ENCODE peak calls at places on chromosome 20, in nine cellular contexts. S is DMS 273 treated with DMSO at 0.1 percent for 48 hours; J is NCI-H1694; E is stimulated activated CD4-positive, alpha-beta T cell treated with anti-CD3 and anti-CD28 coated beads, TNF-alpha, amount 100 ng/mL, for 24 hours; N is fibroblast of lung; R is C1 segment of cervical spinal cord; X is caudate nucleus; F is WTC11; Y is ACHN. M is an unnamed sample.

GRCh38 chr20:45301824-45302251 is 4.8 kb upstream of the RBPJL start:
- DNase-seq in S (no peak), J (no peak), E (no peak), Y (no peak), R (no peak), F (no peak), X (no peak), N (no peak), M (no peak)

GRCh38 chr20:64256282-64256947 is 867 bp downstream of the PCMTD2 start:
- DNase-seq in Y (no peak), R (no peak), N (peak; percentile 12), F (no peak), E (no peak), S (no peak), X (no peak), J (no peak), M (no peak)

GRCh38 chr20:39110819-39111136 is 148.6 kb downstream of the DHX35 start:
- DNase-seq in N (no peak), E (no peak), S (no peak), R (no peak), J (no peak), X (no peak), Y (no peak), F (no peak), M (no peak)

GRCh38 chr20:49572857-49573256 is 4.9 kb upstream of the PTGIS start:
- DNase-seq in X (no peak), E (no peak), F (no peak), Y (no peak), R (no peak), N (no peak), S (no peak), J (no peak), M (no peak)

GRCh38 chr20:46243707-46244628 is 64.3 kb downstream of the CDH22 start:
- DNase-seq in R (no peak), X (no peak), F (no peak), J (peak; percentile 23), Y (peak; percentile 1), E (no peak), N (no peak), S (no peak), M (no peak)

GRCh38 chr20:57450419-57450818 is 59.2 kb downstream of the RBM38 start:
- DNase-seq in F (no peak), R (no peak), N (no peak), Y (no peak), X (no peak), S (no peak), E (no peak), J (no peak), M (no peak)

GRCh38 chr20:57654998-57655811 is 35.0 kb upstream of the ZBP1 start:
- DNase-seq in F (peak; percentile 52), J (no peak), Y (no peak), E (no peak), X (no peak), R (no peak), S (no peak), N (no peak), M (no peak)

GRCh38 chr20:62376112-62377063 is 9.3 kb upstream of the LAMA5 start:
- DNase-seq in J (peak; percentile 30), S (no peak), N (peak; percentile 52), X (no peak), E (no peak), Y (no peak), R (no peak), F (peak; percentile 82), M (no peak)

GRCh38 chr20:23455641-23456040 is 3.0 kb upstream of the CST11 start:
- DNase-seq in F (no peak), S (no peak), X (no peak), Y (no peak), N (no peak), J (no peak), R (no peak), E (no peak), M (no peak)

M was measured in central memory CD8-positive, alpha-beta T cell.